ENCODE peak calls at places on chromosomes 1 and 21, in six cellular contexts. J, D, A, N, P and S are unnamed samples.
A peak's percentile ranks its signal among the peaks of the same experiment; 100 is the strongest.

GRCh38 chr1:11413907-11414495 is 65.0 kb upstream of the DISP3 start:
- DNase-seq in J (no peak), A (no peak), N (no peak), D (no peak), P (no peak), S (no peak)

GRCh38 chr1:81920245-81920740 is 119.6 kb downstream of the ADGRL2 start:
- DNase-seq in D (peak; percentile 72), N (peak; percentile 79), A (no peak), J (peak; percentile 25), P (peak; percentile 21), S (no peak)

GRCh38 chr1:85121744-85122143 is 73.4 kb upstream of the MCOLN3 start:
- DNase-seq in P (no peak), N (no peak), J (no peak), D (no peak), A (no peak), S (peak; percentile 4)

GRCh38 chr1:41322835-41323234 is 38.4 kb upstream of the FOXO6 start:
- DNase-seq in D (no peak), N (peak; percentile 79), A (no peak), P (no peak), J (peak; percentile 27), S (no peak)

GRCh38 chr1:160116277-160117147 is 953 bp downstream of the ATP1A2 start:
- DNase-seq in N (no peak), J (peak; percentile 71), A (no peak), P (peak; percentile 58), D (no peak), S (peak; percentile 92)

GRCh38 chr1:39539252-39539790 is 37.3 kb downstream of the PABPC4 start:
- DNase-seq in A (no peak), D (peak; percentile 70), J (peak; percentile 70), P (peak; percentile 72), N (peak; percentile 77), S (no peak)

GRCh38 chr1:231702804-231703203 is 76.2 kb downstream of the DISC1 start:
- DNase-seq in P (no peak), J (no peak), N (no peak), D (peak; percentile 16), A (no peak), S (peak; percentile 85)

GRCh38 chr1:229845410-229846138 is 219.5 kb downstream of the URB2 start:
- DNase-seq in J (no peak), D (no peak), A (no peak), P (no peak), N (no peak), S (no peak)

GRCh38 chr1:61491497-61491896 is 233.4 kb downstream of the TM2D1 start:
- DNase-seq in N (no peak), P (no peak), J (no peak), A (no peak), D (no peak), S (no peak)

GRCh38 chr1:27539901-27540861 is 50.2 kb upstream of the WASF2 start:
- DNase-seq in D (peak; percentile 54), J (no peak), P (no peak), A (no peak), N (no peak), S (peak; percentile 94)

GRCh38 chr1:94619731-94620130 is 78.2 kb upstream of the F3 start:
- DNase-seq in J (no peak), N (no peak), P (no peak), A (no peak), D (no peak), S (peak; percentile 62)

GRCh38 chr1:15459771-15460719 is 3.5 kb downstream of the CELA2A start:
- DNase-seq in N (no peak), P (no peak), A (no peak), J (no peak), D (no peak), S (no peak)

GRCh38 chr1:31377361-31377863 is 4.5 kb upstream of the FABP3 start:
- DNase-seq in N (no peak), A (no peak), J (no peak), P (no peak), D (no peak), S (no peak)

GRCh38 chr1:90717665-90718410 is 736 bp upstream of the BARHL2 start:
- DNase-seq in P (no peak), A (no peak), N (peak; percentile 86), J (no peak), D (no peak), S (no peak)

GRCh38 chr1:165928075-165928731 is 100.8 kb downstream of the UCK2 start:
- DNase-seq in P (no peak), A (no peak), D (peak; percentile 58), J (peak; percentile 23), N (peak; percentile 31), S (peak; percentile 65)

GRCh38 chr1:61853545-61853944 is 111.3 kb downstream of the PATJ start:
- DNase-seq in N (no peak), P (no peak), A (no peak), D (no peak), J (no peak), S (no peak)

GRCh38 chr1:211259596-211260126 is 495 bp downstream of the RCOR3 start:
- DNase-seq in J (peak; percentile 62), P (peak; percentile 65), A (peak; percentile 37), N (no peak), D (no peak), S (no peak)

GRCh38 chr1:215104283-215104682 is 21.7 kb downstream of the KCNK2 start:
- DNase-seq in P (no peak), N (no peak), J (no peak), D (no peak), A (no peak), S (peak; percentile 13)

GRCh38 chr1:154361357-154361756 is 36.0 kb downstream of the ATP8B2 start:
- DNase-seq in D (no peak), P (no peak), N (no peak), J (no peak), A (no peak), S (no peak)

GRCh38 chr1:67616394-67616985 is 68.5 kb upstream of the GADD45A start:
- DNase-seq in J (no peak), A (no peak), P (no peak), D (no peak), N (no peak), S (peak; percentile 34)

GRCh38 chr1:205042911-205043806 is at the start of gene CNTN2:
- DNase-seq in N (peak; percentile 74), A (no peak), D (no peak), J (no peak), P (no peak), S (no peak)

GRCh38 chr1:7234471-7234755 is 449.2 kb downstream of the CAMTA1 start:
- DNase-seq in J (no peak), N (no peak), D (no peak), A (no peak), P (no peak), S (no peak)

GRCh38 chr1:89692601-89693503 is 59.9 kb downstream of the LRRC8C start:
- DNase-seq in N (no peak), D (no peak), P (peak; percentile 67), J (peak; percentile 61), A (no peak), S (no peak)

GRCh38 chr1:217526636-217527035 is 104.3 kb downstream of the GPATCH2 start:
- DNase-seq in N (no peak), J (no peak), P (no peak), D (peak; percentile 2), A (no peak), S (peak; percentile 59)

GRCh38 chr1:182762536-182762935 is 27.0 kb upstream of the NPL start:
- DNase-seq in A (no peak), J (no peak), D (no peak), P (no peak), N (no peak), S (no peak)

GRCh38 chr1:219798283-219799030 is 129.9 kb downstream of the SLC30A10 start:
- DNase-seq in P (no peak), D (peak; percentile 35), N (no peak), A (no peak), J (no peak), S (peak; percentile 14)

GRCh38 chr21:36156815-36157670 is at the start of gene DOP1B:
- DNase-seq in P (peak; percentile 54), J (no peak), A (no peak), D (no peak), N (no peak), S (no peak)

GRCh38 chr1:225809842-225810578 is at the start of gene EPHX1:
- DNase-seq in J (peak; percentile 91), A (no peak), P (peak; percentile 93), D (peak; percentile 85), N (peak; percentile 88), S (peak; percentile 65)

GRCh38 chr1:225814381-225814780 is 4.5 kb downstream of the EPHX1 start:
- DNase-seq in J (no peak), P (no peak), D (no peak), N (no peak), A (no peak), S (no peak)

GRCh38 chr1:225813250-225813964 is 3.5 kb downstream of the EPHX1 start:
- DNase-seq in A (no peak), N (no peak), D (peak; percentile 37), P (peak; percentile 74), J (peak; percentile 78), S (no peak)

GRCh38 chr1:225812488-225813249 is 2.7 kb downstream of the EPHX1 start:
- DNase-seq in A (no peak), D (no peak), J (no peak), N (no peak), P (no peak), S (no peak)

DNA sequence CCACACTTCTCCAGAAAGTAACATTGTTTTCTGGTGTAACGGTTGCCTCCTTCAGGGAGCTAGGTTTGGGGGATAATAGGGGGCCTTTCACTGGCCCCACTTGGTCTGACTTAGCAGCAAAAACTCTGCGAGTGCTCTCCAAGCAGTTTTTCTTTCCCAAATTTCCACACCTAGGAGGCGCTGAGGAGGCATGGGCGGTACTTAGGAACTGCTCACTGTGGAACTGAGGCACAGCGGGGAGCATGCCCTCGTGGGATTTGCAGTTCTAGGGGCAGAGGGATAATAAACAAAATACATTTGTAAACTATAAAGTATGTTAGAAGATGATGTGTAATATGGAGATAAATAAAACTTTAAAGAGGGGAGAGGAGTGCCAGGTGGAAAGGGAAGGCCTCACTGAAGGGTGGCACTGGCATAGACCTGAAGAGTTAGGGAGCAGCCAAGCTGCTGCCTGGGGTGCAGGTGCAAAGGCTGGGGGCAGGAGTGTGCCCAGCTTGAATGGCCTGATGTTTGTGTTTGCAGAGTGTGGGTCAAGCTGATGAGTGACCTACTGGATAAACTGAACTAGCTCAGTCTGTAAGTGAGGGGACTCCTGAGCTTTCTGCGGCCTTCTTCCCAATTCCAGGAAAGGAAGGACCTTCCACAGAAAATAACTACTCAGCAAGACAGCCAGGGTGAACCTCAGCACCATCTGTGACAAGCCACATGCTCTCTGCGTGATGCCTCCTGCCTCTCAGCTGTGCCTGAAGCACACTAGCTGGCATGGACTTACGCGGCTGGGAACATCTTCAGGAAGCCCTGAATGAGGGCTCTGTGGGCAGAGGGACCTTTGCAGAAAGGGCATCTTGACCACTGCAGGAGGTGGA is 1.9 kb downstream of the EPHX1 start:
- DNase-seq in P (no peak), A (no peak), N (peak; percentile 62), J (no peak), D (no peak), S (no peak)
- TF ChIP-seq CTCF in P (peak; percentile 50), A (peak; percentile 31), N (peak; percentile 73), J (peak; percentile 28), D (peak; percentile 66), S (peak; percentile 46)

GRCh38 chr21:29163381-29164115 is 33.1 kb downstream of the MAP3K7CL start:
- DNase-seq in A (no peak), N (no peak), J (peak; percentile 38), P (peak; percentile 47), D (no peak), S (no peak)
- H3K27ac ChIP-seq in A (no peak overlapping the region), N (no peak overlapping the region), J (peak overlapping the region; percentile 84), P (no peak overlapping the region), D (peak overlapping the region; percentile 99), S (peak overlapping the region; percentile 100)

GRCh38 chr1:25033828-25034451 is 103.9 kb upstream of the RUNX3 start:
- DNase-seq in N (no peak), D (no peak), J (peak; percentile 24), P (peak; percentile 49), A (no peak), S (no peak)
- TF ChIP-seq CTCF in N (no peak), D (no peak), J (no peak), P (no peak), A (no peak), S (no peak)

GRCh38 chr1:242205622-242206489 is 207.0 kb upstream of the MAP1LC3C start:
- DNase-seq in A (no peak), N (no peak), J (no peak), D (no peak), P (no peak), S (peak; percentile 65)
- H3K27ac ChIP-seq in A (no peak overlapping the region), N (no peak overlapping the region), J (no peak overlapping the region), D (no peak overlapping the region), P (no peak overlapping the region), S (no peak overlapping the region)